ENCODE peak calls at places on chromosomes 2 and 18, in eight cellular contexts. T, L, C, S, A, M, N and W are unnamed samples.
A peak's percentile ranks its signal among the peaks of the same experiment; 100 is the strongest.

GRCh38 chr2:195658541-195658890 is 1.5 kb downstream of the SLC39A10 start:
- DNase-seq in A (peak; percentile 55), C (peak; percentile 80), S (no peak), T (peak; percentile 88), L (peak; percentile 19), N (no peak), M (no peak), W (no peak)

GRCh38 chr2:175414872-175415487 is 233.5 kb upstream of the ATP5MC3 start:
- DNase-seq in N (peak; percentile 71), A (peak; percentile 57), T (peak; percentile 68), S (no peak), L (peak; percentile 79), C (peak; percentile 67), M (no peak), W (no peak)

GRCh38 chr2:240399419-240400318 is 35.8 kb upstream of the GPC1 start:
- DNase-seq in L (peak; percentile 6), T (no peak), S (no peak), N (peak; percentile 16), A (no peak), C (no peak), M (no peak), W (no peak)

GRCh38 chr18:2906522-2907458 is 60.0 kb downstream of the EMILIN2 start:
- DNase-seq in C (peak; percentile 69), N (peak; percentile 53), M (peak; percentile 26), T (no peak), S (no peak), L (peak; percentile 77), A (no peak), W (peak; percentile 64)

GRCh38 chr2:57941826-57942225 is 104.8 kb upstream of the VRK2 start:
- DNase-seq in A (no peak), C (no peak), L (no peak), N (no peak), M (no peak), T (no peak), S (no peak), W (no peak)

GRCh38 chr2:82950148-82950547 is 1508.9 kb downstream of the SUCLG1 start:
- DNase-seq in C (no peak), S (no peak), T (no peak), N (no peak), M (no peak), L (no peak), A (no peak), W (no peak)

GRCh38 chr2:191302459-191303155 is 57.4 kb downstream of the MYO1B start:
- DNase-seq in M (no peak), C (no peak), L (no peak), N (no peak), A (no peak), T (peak; percentile 62), S (no peak), W (peak; percentile 12)

GRCh38 chr2:178718283-178718682 is 88.9 kb downstream of the TTN start:
- DNase-seq in S (no peak), M (no peak), N (no peak), T (no peak), C (no peak), A (no peak), L (no peak), W (no peak)

GRCh38 chr2:33478968-33479691 is 2.7 kb downstream of the RASGRP3 start:
- DNase-seq in S (no peak), L (no peak), N (peak; percentile 43), C (no peak), M (no peak), A (no peak), T (no peak), W (peak; percentile 18)

GRCh38 chr2:21326152-21326551 is 202.4 kb downstream of the TDRD15 start:
- DNase-seq in N (no peak), T (no peak), L (no peak), C (no peak), S (no peak), M (no peak), A (no peak), W (no peak)

GRCh38 chr18:59189746-59190145 is 30.2 kb upstream of the GRP start:
- DNase-seq in T (peak; percentile 54), L (no peak), S (no peak), N (no peak), A (no peak), M (no peak), C (peak; percentile 44), W (no peak)

GRCh38 chr18:45517181-45517741 is 98.0 kb upstream of the SLC14A2 start:
- DNase-seq in C (peak; percentile 86), T (no peak), A (peak; percentile 60), M (no peak), N (peak; percentile 80), S (no peak), L (peak; percentile 77), W (no peak)

GRCh38 chr18:22314406-22314805 is 103.3 kb downstream of the CTAGE1 start:
- DNase-seq in S (no peak), M (no peak), T (peak; percentile 80), L (peak; percentile 88), N (peak; percentile 55), A (peak; percentile 58), C (peak; percentile 96), W (no peak)

GRCh38 chr2:138712212-138712979 is 67.8 kb downstream of the NXPH2 start:
- DNase-seq in M (no peak), A (peak; percentile 1), C (peak; percentile 29), S (no peak), T (no peak), N (no peak), L (no peak), W (no peak)

GRCh38 chr2:219565130-219566080 is 5.9 kb downstream of the OBSL1 start:
- DNase-seq in A (no peak), N (no peak), C (no peak), T (no peak), L (no peak), S (no peak), M (no peak), W (no peak)

GRCh38 chr2:76867854-76868253 is 654.3 kb downstream of the LRRTM4 start:
- DNase-seq in L (no peak), N (no peak), C (peak; percentile 45), A (peak; percentile 27), S (no peak), T (peak; percentile 26), M (no peak), W (no peak)

GRCh38 chr18:57942090-57942489 is 101.9 kb upstream of the NEDD4L start:
- DNase-seq in A (no peak), C (no peak), S (no peak), N (no peak), M (no peak), T (peak; percentile 90), L (no peak), W (no peak)

GRCh38 chr2:86744152-86744551 is 24.1 kb downstream of the RMND5A start:
- DNase-seq in C (no peak), N (no peak), M (no peak), S (no peak), T (peak; percentile 29), L (no peak), A (no peak), W (no peak)